ENCODE peak calls at places on chromosomes 3 and 15, in four cellular contexts. N is germinal center, Y is WTC11, S is OCI-LY7. X is an unnamed sample.

GRCh38 chr3:133384331-133385027 is 15.4 kb upstream of the BFSP2 start:
- DNase-seq in N (peak), Y (peak), S (peak), X (peak)

GRCh38 chr15:38509152-38509551 is 55.2 kb downstream of the FAM98B start:
- DNase-seq in S (no peak), N (no peak), Y (no peak), X (no peak)

GRCh38 chr3:129727707-129728106 is 121.2 kb upstream of the PLXND1 start:
- DNase-seq in S (no peak), N (no peak), Y (no peak), X (no peak)

GRCh38 chr15:56174649-56175048 is 69.0 kb downstream of the RFX7 start:
- DNase-seq in N (no peak), S (no peak), Y (no peak), X (no peak)

GRCh38 chr3:124206225-124206624 is 214.3 kb upstream of the ROPN1 start:
- DNase-seq in S (no peak), N (no peak), Y (no peak), X (no peak)

GRCh38 chr3:197340521-197340871 is 42.1 kb upstream of the DLG1 start:
- DNase-seq in S (no peak), Y (no peak), N (no peak), X (no peak)

GRCh38 chr3:47283596-47284364 is 1.0 kb downstream of the KLHL18 start:
- DNase-seq in N (peak), Y (peak), S (peak), X (no peak)

GRCh38 chr3:191176038-191176437 is 23.0 kb upstream of the OSTN start:
- DNase-seq in S (no peak), Y (no peak), N (no peak), X (no peak)

GRCh38 chr3:74613566-74613965 is 893 bp downstream of the CNTN3 start:
- DNase-seq in Y (no peak), S (no peak), N (no peak), X (no peak)

GRCh38 chr15:97902140-97902780 is 58.2 kb upstream of the ARRDC4 start:
- DNase-seq in N (no peak), S (no peak), Y (no peak), X (no peak)

GRCh38 chr3:12969487-12969886 is 103.7 kb downstream of the IQSEC1 start:
- DNase-seq in N (no peak), S (no peak), Y (no peak), X (no peak)

GRCh38 chr15:31402511-31403056 is 75.9 kb downstream of the KLF13 start:
- DNase-seq in Y (no peak), N (no peak), S (no peak), X (no peak)

X was measured in GM18507.